ENCODE peak calls at places on chromosomes 6 and 20, in eight cellular contexts. U is SHP77, A is A172, R is kidney epithelial cell, G is stomach, F is iPS-NIHi11, P is HS-5, M is GM19239. L is an unnamed sample.
A peak's percentile ranks its signal among the peaks of the same experiment; 100 is the strongest.

GRCh38 chr6:143754204-143754603 is 76.4 kb downstream of the PHACTR2 start:
- DNase-seq in U (no peak), A (no peak), R (no peak), G (no peak), F (no peak), P (no peak), M (no peak), L (no peak)

GRCh38 chr6:3403244-3404154 is 53.4 kb downstream of the SLC22A23 start:
- DNase-seq in U (no peak), A (no peak), R (peak; percentile 57), G (peak; percentile 82), F (peak; percentile 58), P (no peak), M (no peak), L (no peak)

GRCh38 chr6:71107935-71108420 is 151.1 kb upstream of the B3GAT2 start:
- DNase-seq in U (peak; percentile 65), A (peak; percentile 60), R (peak; percentile 82), G (no peak), F (no peak), P (peak; percentile 49), M (no peak), L (peak; percentile 82)

GRCh38 chr6:142545147-142545546 is 243.3 kb downstream of the ADGRG6 start:
- DNase-seq in U (no peak), A (no peak), R (no peak), G (no peak), F (no peak), P (no peak), M (no peak), L (no peak)

GRCh38 chr6:40640591-40641293 is 53.6 kb upstream of the LRFN2 start:
- DNase-seq in U (no peak), A (no peak), R (no peak), G (no peak), F (no peak), P (no peak), M (no peak), L (no peak)

GRCh38 chr6:169568314-169569087 is 133.3 kb downstream of the WDR27 start:
- DNase-seq in U (no peak), A (no peak), R (no peak), G (no peak), F (no peak), P (no peak), M (no peak), L (no peak)

GRCh38 chr6:139369568-139370046 is 4.8 kb downstream of the CITED2 start:
- DNase-seq in U (peak; percentile 30), A (peak; percentile 70), R (no peak), G (no peak), F (peak; percentile 24), P (no peak), M (no peak), L (no peak)

GRCh38 chr6:52994789-52995078 is 350 bp downstream of the GSTA4 start:
- DNase-seq in U (peak; percentile 71), A (no peak), R (no peak), G (peak; percentile 33), F (peak; percentile 59), P (no peak), M (no peak), L (no peak)

GRCh38 chr6:36638579-36638978 is 39.9 kb upstream of the CDKN1A start:
- DNase-seq in U (no peak), A (no peak), R (no peak), G (no peak), F (no peak), P (no peak), M (no peak), L (no peak)

GRCh38 chr20:40309731-40310130 is 379.3 kb downstream of the MAFB start:
- DNase-seq in U (no peak), A (no peak), R (no peak), G (no peak), F (no peak), P (no peak), M (no peak), L (no peak)

GRCh38 chr20:63572788-63573738 is 976 bp downstream of the HELZ2 start:
- DNase-seq in U (no peak), A (no peak), R (no peak), G (no peak), F (peak; percentile 59), P (no peak), M (no peak), L (no peak)

GRCh38 chr6:135067891-135068290 is 13.3 kb upstream of the HBS1L start:
- DNase-seq in U (no peak), A (no peak), R (no peak), G (no peak), F (no peak), P (no peak), M (no peak), L (no peak)

GRCh38 chr6:39835856-39836442 is 43.8 kb downstream of the DAAM2 start:
- DNase-seq in U (no peak), A (no peak), R (no peak), G (no peak), F (no peak), P (no peak), M (no peak), L (no peak)

GRCh38 chr6:151414641-151415260 is 23.4 kb upstream of the ZBTB2 start:
- DNase-seq in U (no peak), A (no peak), R (no peak), G (no peak), F (no peak), P (no peak), M (no peak), L (no peak)

GRCh38 chr6:143501851-143502250 is 9.7 kb downstream of the FUCA2 start:
- DNase-seq in U (no peak), A (no peak), R (no peak), G (no peak), F (no peak), P (no peak), M (no peak), L (no peak)

GRCh38 chr6:42394881-42395620 is 56.7 kb downstream of the TRERF1 start:
- DNase-seq in U (no peak), A (no peak), R (no peak), G (no peak), F (no peak), P (no peak), M (no peak), L (no peak)